ENCODE peak calls at places on chromosome 5, in nine cellular contexts. M is stomach, R is fibroblast of mammary gland, I is Peyer's patch, W is adrenal gland, C is glutamatergic neuron, U is cardiac fibroblast, Y is A549, G is cardiac muscle cell. N is an unnamed sample.

GRCh38 chr5:75951158-75951557 is 132.0 kb upstream of the SV2C start:
- DNase-seq in U (no peak), W (no peak), Y (no peak), M (no peak), C (no peak), G (no peak), I (no peak), R (no peak), N (no peak)

GRCh38 chr5:152178350-152178699 is 226.8 kb downstream of the NMUR2 start:
- DNase-seq in M (no peak), G (no peak), Y (no peak), R (no peak), W (no peak), U (no peak), I (no peak), C (no peak), N (no peak)

GRCh38 chr5:37938086-37938852 is 98.4 kb upstream of the GDNF start:
- DNase-seq in U (no peak), Y (no peak), G (no peak), R (no peak), M (no peak), I (no peak), W (no peak), C (no peak), N (no peak)

GRCh38 chr5:150295172-150295611 is 5.6 kb upstream of the CAMK2A start:
- DNase-seq in W (peak), M (peak), C (no peak), R (peak), Y (no peak), I (no peak), U (peak), G (no peak), N (no peak)

GRCh38 chr5:123813937-123814624 is 302.1 kb downstream of the CSNK1G3 start:
- DNase-seq in W (no peak), U (no peak), Y (no peak), I (no peak), R (peak), G (peak), M (no peak), C (no peak), N (no peak)

GRCh38 chr5:1167728-1168709 is 33.4 kb upstream of the SLC6A19 start:
- DNase-seq in Y (peak), U (peak), G (peak), R (peak), I (peak), M (peak), W (peak), C (peak), N (peak)

GRCh38 chr5:102649731-102650130 is 105.4 kb upstream of the PAM start:
- DNase-seq in W (no peak), M (no peak), C (no peak), U (no peak), Y (no peak), R (peak), G (no peak), I (no peak), N (no peak)

GRCh38 chr5:43209060-43209459 is 17.0 kb downstream of the NIM1K start:
- DNase-seq in W (no peak), Y (no peak), U (no peak), C (no peak), R (no peak), M (no peak), I (no peak), G (no peak), N (no peak)

GRCh38 chr5:73812457-73812856 is 186.5 kb downstream of the ARHGEF28 start:
- DNase-seq in U (no peak), W (no peak), M (no peak), I (no peak), C (no peak), G (no peak), Y (no peak), R (no peak), N (no peak)

GRCh38 chr5:37840036-37840909 is at the start of gene GDNF:
- DNase-seq in Y (peak), I (no peak), C (peak), R (peak), W (peak), U (peak), G (peak), M (peak), N (peak)

GRCh38 chr5:125712397-125712796 is 710.8 kb upstream of the GRAMD2B start:
- DNase-seq in W (no peak), Y (no peak), I (no peak), U (no peak), R (no peak), C (no peak), G (no peak), M (no peak), N (no peak)

GRCh38 chr5:163504091-163504931 is 1.1 kb upstream of the MAT2B start:
- DNase-seq in I (peak), C (peak), W (peak), Y (no peak), M (peak), G (peak), U (peak), R (peak), N (peak)

GRCh38 chr5:44388504-44389409 is 463 bp downstream of the FGF10 start:
- DNase-seq in U (peak), C (peak), I (no peak), M (peak), Y (no peak), G (peak), R (peak), W (no peak), N (peak)

GRCh38 chr5:122101636-122102285 is 23.7 kb upstream of the LOX start:
- DNase-seq in Y (no peak), C (no peak), I (no peak), U (peak), G (peak), W (no peak), M (no peak), R (peak), N (no peak)

GRCh38 chr5:153863941-153864340 is 174.8 kb downstream of the FAM114A2 start:
- DNase-seq in U (no peak), W (no peak), G (no peak), Y (no peak), M (no peak), I (no peak), R (no peak), C (no peak), N (no peak)

GRCh38 chr5:36703245-36703860 is 96.9 kb downstream of the SLC1A3 start:
- DNase-seq in W (no peak), U (peak), G (no peak), I (no peak), M (no peak), Y (no peak), C (no peak), R (peak), N (no peak)

GRCh38 chr5:168015506-168015905 is 275.9 kb upstream of the WWC1 start:
- DNase-seq in C (no peak), U (peak), I (no peak), Y (no peak), R (peak), G (no peak), M (no peak), W (no peak), N (no peak)

GRCh38 chr5:65102826-65103673 is 334.3 kb downstream of the CWC27 start:
- DNase-seq in W (peak), C (peak), R (peak), G (no peak), Y (peak), M (peak), U (peak), I (peak), N (peak)

GRCh38 chr5:135828793-135829150 is 5.7 kb upstream of the SLC25A48 start:
- DNase-seq in U (no peak), Y (no peak), I (no peak), W (no peak), R (no peak), C (no peak), G (no peak), M (no peak), N (no peak)
- TF ChIP-seq CTCF in U (no peak), Y (no peak), I (no peak), W (no peak), R (no peak), C (no peak), G (no peak), M (no peak), N (no peak)

DNA sequence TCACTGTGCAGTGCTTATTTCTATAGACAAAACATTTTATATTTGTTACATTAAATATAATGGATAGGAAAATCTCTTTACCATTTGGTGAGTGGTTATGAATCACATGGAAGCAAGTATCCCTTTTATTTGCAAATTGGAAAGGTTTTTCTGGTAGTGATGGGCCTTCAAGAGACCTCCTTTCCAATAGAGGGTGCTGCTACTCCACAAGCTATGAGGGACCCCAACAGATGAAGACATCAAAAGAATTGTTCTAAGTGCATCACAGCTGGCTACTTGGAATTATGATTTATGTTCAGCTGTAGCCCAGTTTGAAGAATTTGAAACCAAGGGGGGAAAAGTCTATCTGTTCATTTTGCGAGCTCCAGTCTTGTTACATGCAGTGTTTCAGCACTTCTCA is 493.7 kb upstream of the SGCD start:
- DNase-seq in G (no peak), Y (no peak), C (no peak), I (no peak), R (no peak), M (no peak), U (no peak), W (no peak), N (no peak)
- TF ChIP-seq CTCF in G (no peak), Y (peak), C (no peak), I (no peak), R (no peak), M (no peak), U (no peak), W (no peak), N (no peak)

GRCh38 chr5:111834926-111835599 is 78.1 kb upstream of the NREP start:
- DNase-seq in R (peak), G (no peak), W (peak), I (no peak), U (peak), M (no peak), C (no peak), Y (no peak), N (no peak)
- TF ChIP-seq CTCF in R (no peak), G (no peak), W (no peak), I (no peak), U (no peak), M (no peak), C (no peak), Y (no peak), N (no peak)

GRCh38 chr5:173188280-173188679 is 43.9 kb downstream of the BNIP1 start:
- DNase-seq in I (no peak), W (no peak), M (no peak), R (no peak), G (no peak), Y (no peak), U (no peak), C (no peak), N (no peak)

GRCh38 chr5:173191561-173191960 is 43.4 kb downstream of the NKX2-5 start:
- DNase-seq in W (no peak), C (no peak), I (no peak), R (no peak), G (no peak), M (no peak), Y (no peak), U (no peak), N (no peak)

GRCh38 chr5:173191015-173191414 is 44.0 kb downstream of the NKX2-5 start:
- DNase-seq in C (no peak), Y (no peak), M (no peak), R (no peak), W (no peak), I (no peak), U (no peak), G (no peak), N (no peak)

GRCh38 chr5:173187054-173187743 is 42.9 kb downstream of the BNIP1 start:
- DNase-seq in I (no peak), W (no peak), Y (no peak), R (no peak), G (no peak), C (no peak), M (no peak), U (no peak), N (no peak)
- TF ChIP-seq CTCF in I (no peak), W (no peak), Y (no peak), R (no peak), G (no peak), C (no peak), M (no peak), U (no peak), N (peak)

GRCh38 chr5:139577689-139578347 is 16.7 kb downstream of the UBE2D2 start:
- DNase-seq in I (no peak), C (no peak), U (no peak), W (no peak), R (no peak), G (no peak), M (no peak), Y (no peak), N (no peak)

GRCh38 chr5:139571966-139572365 is 10.8 kb downstream of the UBE2D2 start:
- DNase-seq in M (no peak), U (no peak), C (no peak), R (no peak), I (no peak), W (no peak), Y (no peak), G (no peak), N (no peak)

GRCh38 chr5:139575751-139576150 is 14.6 kb downstream of the UBE2D2 start:
- DNase-seq in C (no peak), W (no peak), Y (no peak), G (no peak), U (no peak), R (no peak), I (no peak), M (no peak), N (no peak)

GRCh38 chr5:139575313-139575646 is 14.1 kb downstream of the UBE2D2 start:
- DNase-seq in I (no peak), M (no peak), C (no peak), Y (no peak), R (no peak), G (no peak), U (no peak), W (no peak), N (no peak)

DNA sequence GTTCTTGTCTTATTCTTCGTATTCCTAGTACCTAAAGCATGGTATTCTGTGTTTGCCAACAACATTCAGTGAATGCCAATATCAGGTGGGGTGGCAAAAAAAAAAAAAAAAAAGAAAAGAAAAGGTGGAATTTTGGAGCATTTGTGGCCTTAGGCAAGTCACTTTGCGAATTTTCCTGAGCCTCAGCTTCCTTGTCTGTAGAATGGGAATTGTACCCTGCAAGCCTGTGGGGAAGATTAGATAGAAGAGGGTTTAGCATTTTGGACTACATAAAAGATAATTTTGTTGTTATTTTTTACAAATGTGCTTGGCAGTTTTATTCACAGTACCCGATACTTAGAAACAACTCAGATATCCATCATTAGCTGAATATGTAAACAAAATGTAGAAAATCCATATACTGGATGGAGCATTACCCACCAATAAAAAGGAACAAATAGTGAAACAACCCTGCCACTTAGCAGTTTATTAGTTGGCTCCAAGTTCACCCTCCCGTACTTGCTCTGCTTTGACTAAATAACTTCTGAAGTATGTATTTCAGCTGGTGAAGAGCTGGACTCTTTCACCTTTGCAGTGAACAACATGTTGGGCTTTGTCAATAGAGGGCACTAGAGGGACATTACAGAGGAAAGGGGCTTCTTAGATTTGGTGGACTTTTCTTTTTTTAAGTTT is 13.6 kb downstream of the UBE2D2 start:
- DNase-seq in M (no peak), Y (peak), R (peak), G (peak), I (no peak), W (no peak), C (no peak), U (peak), N (peak)
- TF ChIP-seq CTCF in M (peak), Y (peak), R (peak), G (peak), I (peak), W (peak), C (peak), U (peak), N (no peak)

DNA sequence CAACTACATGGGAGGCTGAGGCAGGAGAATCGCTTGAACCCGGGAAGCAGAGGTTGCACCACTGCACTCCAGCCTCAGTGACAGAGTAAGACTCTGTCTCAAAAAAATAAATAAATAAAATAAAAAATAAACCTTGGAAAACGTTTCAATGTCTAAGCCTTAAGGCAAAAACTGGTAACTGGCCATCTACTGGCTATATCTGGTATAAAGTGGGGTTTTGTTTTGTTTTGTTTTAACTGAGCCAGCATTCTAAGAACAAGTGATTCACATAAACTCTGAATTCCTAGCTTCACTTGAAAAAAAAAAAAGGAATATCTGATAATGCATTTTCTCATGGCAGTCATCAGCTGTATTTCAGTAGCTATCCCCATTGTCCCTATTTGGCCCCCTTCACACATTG is 126.1 kb upstream of the EFNA5 start:
- DNase-seq in G (no peak), C (no peak), U (peak), M (no peak), I (no peak), Y (no peak), R (no peak), W (no peak), N (no peak)
- TF ChIP-seq CTCF in G (no peak), C (no peak), U (peak), M (no peak), I (no peak), Y (no peak), R (no peak), W (no peak), N (no peak)

GRCh38 chr5:9282211-9282610 is 263.7 kb downstream of the SEMA5A start:
- DNase-seq in U (no peak), M (no peak), R (no peak), I (no peak), G (no peak), W (no peak), Y (no peak), C (no peak), N (no peak)

GRCh38 chr5:9283021-9283420 is 262.9 kb downstream of the SEMA5A start:
- DNase-seq in R (peak), C (no peak), G (no peak), U (no peak), Y (no peak), W (no peak), M (no peak), I (no peak), N (no peak)

GRCh38 chr5:9284272-9284671 is 261.6 kb downstream of the SEMA5A start:
- DNase-seq in G (no peak), W (no peak), I (no peak), R (no peak), U (no peak), M (no peak), C (no peak), Y (no peak), N (no peak)

GRCh38 chr5:9284781-9285307 is 261.0 kb downstream of the SEMA5A start:
- DNase-seq in I (no peak), C (no peak), R (peak), Y (no peak), W (no peak), G (peak), U (peak), M (no peak), N (no peak)

DNA sequence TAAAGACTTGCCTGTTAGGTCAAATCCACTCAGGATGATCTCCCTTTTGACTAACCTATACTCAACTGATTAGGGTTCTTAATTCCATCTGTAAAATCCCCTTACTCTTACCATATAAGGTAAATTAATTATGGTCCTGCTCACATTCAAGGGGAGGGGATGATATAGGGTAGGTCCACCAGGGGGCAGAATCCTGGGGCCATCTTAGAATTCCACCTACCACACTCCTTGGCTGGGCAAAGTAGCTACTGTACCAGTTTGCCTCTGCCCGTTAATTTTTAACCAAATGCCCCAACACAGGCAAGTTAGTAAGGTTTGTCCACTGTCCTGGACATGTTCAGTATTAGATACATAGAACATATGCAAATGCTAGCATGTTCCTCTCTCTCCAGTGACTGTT is 262.4 kb downstream of the SEMA5A start:
- DNase-seq in C (no peak), M (no peak), I (no peak), W (no peak), Y (no peak), G (no peak), U (no peak), R (no peak), N (no peak)
- TF ChIP-seq CTCF in C (no peak), M (no peak), I (no peak), W (no peak), Y (no peak), G (no peak), U (peak), R (no peak), N (no peak)

GRCh38 chr5:144254552-144254951 is 83.9 kb downstream of the KCTD16 start:
- DNase-seq in Y (no peak), U (no peak), M (no peak), R (no peak), W (no peak), C (no peak), G (no peak), I (no peak), N (no peak)
- TF ChIP-seq CTCF in Y (no peak), U (no peak), M (no peak), R (no peak), W (no peak), C (no peak), G (no peak), I (no peak), N (no peak)

GRCh38 chr5:77239126-77239741 is 28.8 kb downstream of the PDE8B start:
- DNase-seq in I (no peak), Y (peak), U (peak), M (no peak), W (no peak), R (peak), C (no peak), G (no peak), N (no peak)
- TF ChIP-seq CTCF in I (no peak), Y (peak), U (peak), M (no peak), W (peak), R (peak), C (peak), G (peak), N (peak)

GRCh38 chr5:40511801-40512200 is 167.9 kb upstream of the PTGER4 start:
- DNase-seq in M (no peak), R (no peak), W (no peak), G (no peak), C (no peak), Y (no peak), U (no peak), I (no peak), N (no peak)

GRCh38 chr5:40502736-40503135 is 177.0 kb upstream of the PTGER4 start:
- DNase-seq in W (no peak), I (no peak), M (no peak), R (no peak), G (no peak), Y (no peak), U (no peak), C (no peak), N (no peak)

GRCh38 chr5:40503438-40503837 is 176.3 kb upstream of the PTGER4 start:
- DNase-seq in G (no peak), W (no peak), C (no peak), Y (no peak), U (no peak), R (no peak), M (no peak), I (no peak), N (no peak)

GRCh38 chr5:40505031-40505430 is 174.7 kb upstream of the PTGER4 start:
- DNase-seq in C (no peak), W (no peak), M (no peak), G (no peak), U (no peak), I (no peak), R (no peak), Y (no peak), N (no peak)

DNA sequence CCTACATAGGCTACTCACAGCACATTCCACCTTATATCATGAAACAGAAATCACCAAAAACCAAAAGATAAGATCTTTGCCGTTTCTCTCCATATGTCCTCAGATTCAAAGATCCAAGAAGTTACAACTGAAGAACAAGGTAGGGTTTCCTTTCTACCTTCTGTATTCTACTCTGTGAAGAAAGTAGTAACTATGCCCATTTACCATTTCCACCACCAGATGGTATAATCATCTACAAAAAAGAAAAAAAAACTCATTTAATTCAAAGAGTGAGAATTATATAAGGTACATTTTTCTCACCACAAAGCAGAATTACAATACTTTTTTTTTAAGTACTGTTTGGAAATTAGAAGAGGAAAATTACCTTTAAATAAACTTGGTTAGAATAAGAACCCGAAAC is 172.6 kb upstream of the PTGER4 start:
- DNase-seq in I (no peak), G (no peak), R (peak), Y (no peak), C (no peak), M (no peak), W (no peak), U (peak), N (no peak)
- TF ChIP-seq CTCF in I (no peak), G (peak), R (no peak), Y (no peak), C (no peak), M (no peak), W (no peak), U (peak), N (no peak)

N was measured in endothelial cell.